ENCODE peak calls at places on chromosomes 13 and 19, in four cellular contexts. X is T-helper 9 cell; R is kidney glomerular epithelial cell; V is activated naive CD8-positive, alpha-beta T cell treated with anti-CD3 and anti-CD28 coated beads for 36 hours. H is an unnamed sample.

GRCh38 chr13:77319536-77319935 is 7.4 kb downstream of the MYCBP2 start:
- DNase-seq in X (no peak), R (no peak), V (no peak), H (no peak)

GRCh38 chr19:46529622-46530451 is 34.2 kb upstream of the PNMA8B start:
- DNase-seq in X (peak; percentile 77), R (peak; percentile 31), V (peak; percentile 66), H (peak; percentile 46)

GRCh38 chr13:98675837-98676236 is 76.6 kb downstream of the SLC15A1 start:
- DNase-seq in X (no peak), R (no peak), V (no peak), H (no peak)

GRCh38 chr19:49362048-49362925 is at the start of gene TEAD2:
- DNase-seq in X (no peak), R (no peak), V (no peak), H (peak; percentile 64)

GRCh38 chr13:50156140-50156539 is 140.9 kb downstream of the KCNRG start:
- DNase-seq in X (no peak), R (peak; percentile 76), V (no peak), H (no peak)

GRCh38 chr19:14758816-14759215 is 19.5 kb downstream of the ADGRE2 start:
- DNase-seq in X (no peak), R (no peak), V (no peak), H (no peak)

GRCh38 chr13:103965506-103966243 is 899.5 kb upstream of the SLC10A2 start:
- DNase-seq in X (no peak), R (no peak), V (no peak), H (no peak)

GRCh38 chr19:5434970-5435641 is 20.1 kb upstream of the ZNRF4 start:
- DNase-seq in X (no peak), R (peak; percentile 30), V (peak; percentile 39), H (peak; percentile 48)

GRCh38 chr13:114043421-114044053 is 69.7 kb upstream of the C13orf46 start:
- DNase-seq in X (peak; percentile 17), R (no peak), V (peak; percentile 36), H (no peak)

GRCh38 chr13:79775830-79776229 is 294.9 kb downstream of the NDFIP2 start:
- DNase-seq in X (no peak), R (peak; percentile 71), V (no peak), H (peak; percentile 79)

H was measured in ACHN.